ENCODE peak calls at places on chromosomes 7 and 10, in four cellular contexts. One of them, this sample, is unnamed.

GRCh38 chr10:103465411-103466179 is 6.9 kb upstream of the CALHM1 start:
- DNase-seq in HCT116: no peak
- DNase-seq in HepG2: no peak
- DNase-seq in K562: no peak
- DNase-seq in this sample: no peak

GRCh38 chr7:144519900-144520299 is 116.4 kb upstream of the NOBOX start:
- DNase-seq in HCT116: no peak
- DNase-seq in HepG2: no peak
- DNase-seq in K562: no peak
- DNase-seq in this sample: no peak

GRCh38 chr7:30992414-30992813 is 28.7 kb downstream of the GHRHR start:
- DNase-seq in HCT116: no peak
- DNase-seq in HepG2: no peak
- DNase-seq in K562: no peak
- DNase-seq in this sample: no peak

GRCh38 chr10:92571649-92572048 is 2.2 kb downstream of the IDE start:
- DNase-seq in HCT116: no peak
- DNase-seq in HepG2: no peak
- DNase-seq in K562: no peak
- DNase-seq in this sample: no peak

GRCh38 chr10:128393546-128393945 is 267.3 kb upstream of the MKI67 start:
- DNase-seq in HCT116: no peak
- DNase-seq in HepG2: no peak
- DNase-seq in K562: no peak
- DNase-seq in this sample: no peak

GRCh38 chr10:67818323-67818722 is 19.7 kb downstream of the DNAJC12 start:
- DNase-seq in HCT116: no peak
- DNase-seq in HepG2: peak; percentile 85
- DNase-seq in K562: no peak
- DNase-seq in this sample: peak; percentile 76

GRCh38 chr10:89438525-89438924 is 24.2 kb downstream of the IFIT5 start:
- DNase-seq in HCT116: no peak
- DNase-seq in HepG2: no peak
- DNase-seq in K562: no peak
- DNase-seq in this sample: no peak

GRCh38 chr7:79298145-79298760 is 155.2 kb downstream of the MAGI2 start:
- DNase-seq in HCT116: peak; percentile 28
- DNase-seq in HepG2: peak; percentile 25
- DNase-seq in K562: no peak
- DNase-seq in this sample: peak; percentile 50

GRCh38 chr7:46320956-46321355 is 399.9 kb upstream of the IGFBP3 start:
- DNase-seq in HCT116: no peak
- DNase-seq in HepG2: no peak
- DNase-seq in K562: no peak
- DNase-seq in this sample: no peak

GRCh38 chr10:10917031-10917430 is 100.6 kb upstream of the CELF2 start:
- DNase-seq in HCT116: no peak
- DNase-seq in HepG2: no peak
- DNase-seq in K562: no peak
- DNase-seq in this sample: no peak

GRCh38 chr7:64887756-64888508 is 15.1 kb upstream of the ZNF273 start:
- DNase-seq in HCT116: no peak
- DNase-seq in HepG2: peak; percentile 27
- DNase-seq in K562: no peak
- DNase-seq in this sample: no peak

GRCh38 chr10:16737420-16737819 is 79.8 kb downstream of the RSU1 start:
- DNase-seq in HCT116: no peak
- DNase-seq in HepG2: no peak
- DNase-seq in K562: no peak
- DNase-seq in this sample: no peak

GRCh38 chr10:34698979-34699378 is 116.1 kb downstream of the PARD3 start:
- DNase-seq in HCT116: peak; percentile 34
- DNase-seq in HepG2: no peak
- DNase-seq in K562: no peak
- DNase-seq in this sample: no peak

GRCh38 chr7:935321-936130 is 19.0 kb downstream of the ADAP1 start:
- DNase-seq in HCT116: no peak
- DNase-seq in HepG2: no peak
- DNase-seq in K562: no peak
- DNase-seq in this sample: no peak

GRCh38 chr10:30359373-30360206 is 10.5 kb upstream of the MTPAP start:
- DNase-seq in HCT116: peak; percentile 82
- DNase-seq in HepG2: peak; percentile 81
- DNase-seq in K562: peak; percentile 75
- DNase-seq in this sample: peak; percentile 38

GRCh38 chr10:49296382-49296781 is 2.6 kb upstream of the C10orf71 start:
- DNase-seq in HCT116: no peak
- DNase-seq in HepG2: no peak
- DNase-seq in K562: no peak
- DNase-seq in this sample: no peak

GRCh38 chr7:66110861-66111260 is 3.8 kb upstream of the CRCP start:
- DNase-seq in HCT116: peak; percentile 94
- DNase-seq in HepG2: peak; percentile 48
- DNase-seq in K562: no peak
- DNase-seq in this sample: no peak

GRCh38 chr10:120423350-120424197 is 33.5 kb upstream of the PLPP4 start:
- DNase-seq in HCT116: peak; percentile 42
- DNase-seq in HepG2: peak; percentile 29
- DNase-seq in K562: peak; percentile 57
- DNase-seq in this sample: peak; percentile 53

GRCh38 chr10:125120046-125120710 is 40.2 kb downstream of the CTBP2 start:
- DNase-seq in HCT116: no peak
- DNase-seq in HepG2: no peak
- DNase-seq in K562: no peak
- DNase-seq in this sample: no peak

GRCh38 chr10:125122566-125122965 is 37.8 kb downstream of the CTBP2 start:
- DNase-seq in HCT116: no peak
- DNase-seq in HepG2: no peak
- DNase-seq in K562: no peak
- DNase-seq in this sample: no peak

GRCh38 chr10:125118701-125119100 is 41.7 kb downstream of the CTBP2 start:
- DNase-seq in HCT116: no peak
- DNase-seq in HepG2: no peak
- DNase-seq in K562: no peak
- DNase-seq in this sample: no peak

GRCh38 chr10:125123363-125124113 is 36.8 kb downstream of the CTBP2 start:
- DNase-seq in HCT116: peak; percentile 96
- DNase-seq in HepG2: no peak
- DNase-seq in K562: no peak
- DNase-seq in this sample: peak; percentile 60

DNA sequence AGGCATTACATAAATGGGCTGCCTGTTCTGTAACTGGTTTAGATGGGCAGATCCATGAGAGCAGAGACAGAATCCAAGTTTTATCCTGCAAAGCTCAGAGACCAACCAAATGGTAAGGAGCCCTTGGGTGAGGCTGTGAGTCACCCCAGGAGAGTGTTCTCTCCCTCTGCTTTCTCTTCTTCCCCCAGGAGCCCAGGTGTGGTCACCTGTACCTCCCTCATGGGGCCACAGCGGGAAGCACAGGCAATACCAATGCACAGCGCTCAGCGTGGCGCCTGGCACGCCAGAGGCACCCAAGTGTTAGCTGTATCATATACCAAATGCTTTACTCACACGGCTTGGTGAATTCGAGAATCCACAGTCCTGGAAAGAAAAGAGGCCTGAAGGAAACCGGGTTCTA is 39.4 kb downstream of the CTBP2 start:
- DNase-seq in HCT116: peak; percentile 88
- DNase-seq in HepG2: no peak
- DNase-seq in K562: no peak
- DNase-seq in this sample: no peak
- TF ChIP-seq POLR2AphosphoS5 in HCT116: peak; percentile 59
- TF ChIP-seq POLR2AphosphoS5 in HepG2: no peak
- TF ChIP-seq POLR2AphosphoS5 in K562: no peak
- TF ChIP-seq POLR2AphosphoS5 in this sample: no peak

DNA sequence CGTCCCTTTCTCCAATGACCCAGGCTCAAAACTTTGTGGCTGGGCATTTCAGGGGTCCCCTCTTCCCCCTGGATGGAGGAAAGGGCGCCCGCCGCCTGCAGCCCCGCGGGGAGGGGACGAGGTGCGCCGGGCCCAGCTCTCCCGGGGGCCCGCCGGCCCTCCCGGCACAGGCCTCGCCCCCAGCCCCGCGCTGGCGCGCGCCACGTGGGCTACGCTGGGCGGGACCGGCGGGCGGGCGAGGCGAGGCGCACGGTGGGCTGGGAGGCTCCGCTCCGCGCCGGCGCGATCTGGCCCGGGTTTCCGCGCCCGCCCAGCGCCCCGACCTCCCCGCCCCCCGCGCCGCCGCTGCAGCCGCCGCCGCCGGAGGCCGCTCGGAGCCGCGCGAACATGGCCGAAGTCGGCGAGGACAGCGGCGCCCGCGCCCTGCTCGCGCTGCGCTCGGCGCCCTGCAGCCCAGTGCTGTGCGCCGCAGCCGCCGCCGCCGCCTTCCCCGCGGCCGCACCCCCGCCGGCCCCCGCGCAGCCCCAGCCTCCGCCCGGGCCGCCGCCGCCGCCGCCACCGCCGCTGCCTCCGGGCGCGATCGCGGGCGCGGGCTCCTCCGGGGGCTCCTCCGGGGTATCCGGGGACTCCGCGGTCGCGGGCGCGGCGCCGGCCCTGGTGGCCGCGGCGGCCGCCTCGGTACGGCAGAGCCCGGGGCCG is at the start of gene FOXK1:
- DNase-seq in HCT116: no peak
- DNase-seq in HepG2: no peak
- DNase-seq in K562: peak; percentile 88
- DNase-seq in this sample: no peak
- TF ChIP-seq REST in HCT116: no peak
- TF ChIP-seq REST in HepG2: no peak
- TF ChIP-seq REST in K562: no peak
- TF ChIP-seq REST in this sample: no peak

DNA sequence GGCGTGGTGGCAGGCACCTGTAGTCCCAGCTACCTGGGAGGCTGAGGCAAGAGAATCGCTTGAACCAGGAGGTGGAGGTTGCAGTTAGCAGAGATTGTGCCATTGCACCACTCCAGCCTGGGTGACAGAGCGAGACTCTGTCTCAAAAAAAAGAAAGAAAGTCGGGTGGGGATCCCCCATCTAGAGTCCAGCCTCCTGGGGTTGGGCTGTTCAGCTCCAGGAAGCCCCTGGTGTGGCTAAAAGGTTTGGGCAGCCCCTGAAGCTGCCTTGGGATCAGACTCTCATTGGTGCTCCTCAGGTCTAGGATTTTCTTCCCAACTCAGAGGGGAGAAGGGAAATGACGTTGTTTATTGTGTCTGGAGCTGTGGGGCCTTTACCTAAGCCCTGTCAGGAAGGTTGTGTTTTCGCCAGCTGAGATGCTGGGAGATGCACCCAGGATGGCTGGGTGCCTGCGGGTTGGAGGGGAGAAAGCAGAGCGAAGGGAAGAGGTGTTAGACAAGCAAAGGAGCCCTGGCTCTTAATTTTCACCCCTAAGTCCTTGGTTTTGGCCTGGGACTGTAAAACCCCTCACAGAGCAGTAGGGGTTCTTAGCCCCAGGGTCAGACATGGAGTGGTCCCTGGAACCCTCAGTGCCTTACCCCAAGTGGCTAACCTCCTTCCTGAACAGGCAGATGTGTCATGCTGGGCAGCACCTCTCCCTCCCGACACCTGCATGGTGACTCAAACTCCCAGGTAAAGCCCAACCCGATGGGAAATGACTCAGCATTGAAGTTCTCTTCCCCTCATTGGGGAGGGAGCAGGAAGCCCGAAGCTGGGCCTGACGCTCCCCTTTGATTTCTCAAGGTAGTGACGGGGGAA is 21.1 kb downstream of the PLAU start:
- DNase-seq in HCT116: peak; percentile 91
- DNase-seq in HepG2: peak; percentile 32
- DNase-seq in K562: peak; percentile 77
- DNase-seq in this sample: no peak
- TF ChIP-seq TCF7L2 in HCT116: peak; percentile 95
- TF ChIP-seq TCF7L2 in HepG2: no peak
- TF ChIP-seq TCF7L2 in K562: no peak
- TF ChIP-seq TCF7L2 in this sample: no peak

DNA sequence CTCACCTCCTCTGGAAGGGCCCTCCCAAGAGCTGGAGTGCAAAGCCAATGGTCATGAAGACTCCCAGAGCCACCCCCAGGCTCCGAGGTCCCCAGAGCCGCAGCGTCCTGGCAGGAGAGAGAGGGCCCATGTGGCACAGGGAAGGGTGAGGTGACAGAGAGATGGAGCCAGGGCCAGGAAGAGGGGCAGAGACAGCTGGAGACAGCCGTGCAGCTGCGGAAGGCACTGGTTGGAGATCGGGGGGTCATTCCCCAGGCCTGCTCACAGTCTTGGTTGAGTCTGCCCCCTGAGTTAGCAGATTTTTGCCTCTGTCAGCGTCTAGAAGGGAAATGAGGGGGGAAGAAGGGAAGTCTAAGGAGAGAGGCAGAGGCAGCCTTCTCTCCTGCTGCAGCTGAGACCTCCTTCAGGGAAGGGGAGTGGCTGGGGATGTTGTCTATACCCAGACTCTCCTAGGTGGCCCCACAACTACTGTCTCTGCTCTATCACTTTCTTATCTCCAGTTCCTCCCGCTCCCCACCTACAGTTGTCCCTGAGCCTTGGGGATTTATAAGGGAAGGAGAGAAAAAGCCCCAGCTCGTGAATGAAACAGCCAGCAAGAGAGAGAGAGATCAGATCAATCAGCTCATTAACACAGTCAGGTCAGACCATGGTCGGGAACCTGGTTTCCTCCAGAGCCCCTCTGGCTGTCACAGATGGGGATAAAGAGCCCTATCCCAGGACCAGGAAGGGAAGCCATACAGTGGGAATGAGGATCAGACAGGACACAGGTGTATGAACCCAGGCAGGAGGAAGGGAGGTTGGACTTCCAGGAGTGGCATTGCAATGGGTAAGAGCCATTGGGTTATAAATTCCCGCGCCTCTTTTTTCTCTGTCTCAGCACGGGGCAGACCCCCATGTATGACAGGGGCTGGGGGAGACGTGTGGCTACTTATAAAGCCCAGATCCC is 1.2 kb downstream of the GAL3ST4 start:
- DNase-seq in HCT116: no peak
- DNase-seq in HepG2: no peak
- DNase-seq in K562: peak; percentile 67
- DNase-seq in this sample: no peak
- TF ChIP-seq POLR2AphosphoS5 in HCT116: no peak
- TF ChIP-seq POLR2AphosphoS5 in HepG2: no peak
- TF ChIP-seq POLR2AphosphoS5 in K562: no peak
- TF ChIP-seq POLR2AphosphoS5 in this sample: no peak

DNA sequence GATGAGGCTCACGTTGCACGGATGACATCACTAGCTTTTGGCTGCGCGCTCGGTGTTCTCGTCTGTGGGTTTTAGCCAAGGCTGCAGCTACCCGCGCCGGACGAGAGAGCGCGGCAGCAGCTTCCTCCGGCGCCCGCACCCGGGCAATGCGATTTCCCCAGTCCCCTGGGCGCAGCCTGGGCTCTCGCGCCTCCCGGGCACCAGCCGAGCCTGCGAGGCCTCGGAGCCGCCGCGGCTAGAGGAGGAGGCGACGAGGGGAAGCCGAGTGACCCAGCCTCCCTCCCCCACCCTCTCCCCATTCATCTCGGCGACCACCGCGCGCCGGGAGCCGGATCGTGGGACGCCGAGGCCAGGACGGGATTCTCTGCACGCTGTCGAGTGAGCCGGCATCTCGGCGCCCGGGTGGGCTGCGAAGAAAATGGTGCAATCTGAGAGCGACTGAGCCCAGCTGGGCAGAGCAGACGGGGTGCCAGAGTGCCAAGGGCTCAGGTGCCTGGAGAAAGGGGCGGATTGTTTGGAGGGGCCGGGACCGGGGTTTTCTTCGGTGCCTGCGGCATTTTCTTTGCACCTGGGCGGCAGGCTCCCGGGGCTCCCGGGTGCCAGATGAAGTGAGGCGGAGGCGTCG is 1.2 kb upstream of the TMEM178B start:
- DNase-seq in HCT116: no peak
- DNase-seq in HepG2: no peak
- DNase-seq in K562: no peak
- DNase-seq in this sample: no peak
- TF ChIP-seq REST in HCT116: no peak
- TF ChIP-seq REST in HepG2: no peak
- TF ChIP-seq REST in K562: no peak
- TF ChIP-seq REST in this sample: no peak